ENCODE peak calls at places on chromosomes 1 and 21, in ten cellular contexts. One of them, this sample, is unnamed.

GRCh38 chr1:177585492-177586220 is 384.2 kb downstream of the SEC16B start:
- DNase-seq in anterior cingulate cortex: no peak
- DNase-seq in endothelial cell: no peak
- DNase-seq in NCI-H1092 treated with DMSO at 0.1 percent for 48 hours: no peak
- DNase-seq in brain microvascular endothelial cell: no peak
- DNase-seq in Peyer's patch: peak
- DNase-seq in HS-5: no peak
- DNase-seq in activated CD8-positive, alpha-beta T cell treated with anti-CD3 and anti-CD28 coated beads for 36 hours: no peak
- DNase-seq in amniotic stem cell: no peak
- DNase-seq in astrocyte of the spinal cord: peak
- DNase-seq in this sample: no peak

GRCh38 chr1:159341736-159342135 is 39.6 kb downstream of the FCER1A start:
- DNase-seq in HS-5: no peak
- DNase-seq in activated CD8-positive, alpha-beta T cell treated with anti-CD3 and anti-CD28 coated beads for 36 hours: no peak
- DNase-seq in NCI-H1092 treated with DMSO at 0.1 percent for 48 hours: no peak
- DNase-seq in astrocyte of the spinal cord: no peak
- DNase-seq in endothelial cell: no peak
- DNase-seq in Peyer's patch: no peak
- DNase-seq in amniotic stem cell: no peak
- DNase-seq in anterior cingulate cortex: no peak
- DNase-seq in brain microvascular endothelial cell: no peak
- DNase-seq in this sample: no peak

GRCh38 chr1:159214149-159214760 is 9.6 kb downstream of the ACKR1 start:
- DNase-seq in amniotic stem cell: no peak
- DNase-seq in Peyer's patch: peak
- DNase-seq in NCI-H1092 treated with DMSO at 0.1 percent for 48 hours: peak
- DNase-seq in brain microvascular endothelial cell: peak
- DNase-seq in HS-5: no peak
- DNase-seq in endothelial cell: peak
- DNase-seq in astrocyte of the spinal cord: peak
- DNase-seq in anterior cingulate cortex: no peak
- DNase-seq in activated CD8-positive, alpha-beta T cell treated with anti-CD3 and anti-CD28 coated beads for 36 hours: peak
- DNase-seq in this sample: peak

GRCh38 chr1:160625725-160626498 is 20.9 kb downstream of the SLAMF1 start:
- DNase-seq in astrocyte of the spinal cord: no peak
- DNase-seq in activated CD8-positive, alpha-beta T cell treated with anti-CD3 and anti-CD28 coated beads for 36 hours: peak
- DNase-seq in brain microvascular endothelial cell: no peak
- DNase-seq in HS-5: no peak
- DNase-seq in Peyer's patch: no peak
- DNase-seq in NCI-H1092 treated with DMSO at 0.1 percent for 48 hours: no peak
- DNase-seq in amniotic stem cell: no peak
- DNase-seq in anterior cingulate cortex: no peak
- DNase-seq in endothelial cell: no peak
- DNase-seq in this sample: peak

GRCh38 chr1:226369110-226369509 is 38.8 kb downstream of the PARP1 start:
- DNase-seq in astrocyte of the spinal cord: no peak
- DNase-seq in endothelial cell: no peak
- DNase-seq in HS-5: no peak
- DNase-seq in NCI-H1092 treated with DMSO at 0.1 percent for 48 hours: no peak
- DNase-seq in anterior cingulate cortex: no peak
- DNase-seq in activated CD8-positive, alpha-beta T cell treated with anti-CD3 and anti-CD28 coated beads for 36 hours: no peak
- DNase-seq in amniotic stem cell: no peak
- DNase-seq in brain microvascular endothelial cell: no peak
- DNase-seq in Peyer's patch: peak
- DNase-seq in this sample: no peak

GRCh38 chr1:117671781-117672501 is 66.1 kb downstream of the TENT5C start:
- DNase-seq in anterior cingulate cortex: no peak
- DNase-seq in HS-5: no peak
- DNase-seq in amniotic stem cell: no peak
- DNase-seq in NCI-H1092 treated with DMSO at 0.1 percent for 48 hours: peak
- DNase-seq in astrocyte of the spinal cord: peak
- DNase-seq in endothelial cell: peak
- DNase-seq in brain microvascular endothelial cell: peak
- DNase-seq in activated CD8-positive, alpha-beta T cell treated with anti-CD3 and anti-CD28 coated beads for 36 hours: no peak
- DNase-seq in Peyer's patch: peak
- DNase-seq in this sample: peak

GRCh38 chr1:59414406-59415133 is 117.7 kb downstream of the FGGY start:
- DNase-seq in brain microvascular endothelial cell: peak
- DNase-seq in astrocyte of the spinal cord: peak
- DNase-seq in activated CD8-positive, alpha-beta T cell treated with anti-CD3 and anti-CD28 coated beads for 36 hours: no peak
- DNase-seq in HS-5: no peak
- DNase-seq in NCI-H1092 treated with DMSO at 0.1 percent for 48 hours: peak
- DNase-seq in amniotic stem cell: no peak
- DNase-seq in endothelial cell: no peak
- DNase-seq in Peyer's patch: no peak
- DNase-seq in anterior cingulate cortex: no peak
- DNase-seq in this sample: no peak

GRCh38 chr1:193850745-193851144 is 664.3 kb upstream of the B3GALT2 start:
- DNase-seq in endothelial cell: no peak
- DNase-seq in NCI-H1092 treated with DMSO at 0.1 percent for 48 hours: peak
- DNase-seq in activated CD8-positive, alpha-beta T cell treated with anti-CD3 and anti-CD28 coated beads for 36 hours: no peak
- DNase-seq in HS-5: no peak
- DNase-seq in brain microvascular endothelial cell: no peak
- DNase-seq in Peyer's patch: no peak
- DNase-seq in astrocyte of the spinal cord: peak
- DNase-seq in amniotic stem cell: no peak
- DNase-seq in anterior cingulate cortex: no peak
- DNase-seq in this sample: no peak

GRCh38 chr1:165914136-165914798 is 86.9 kb downstream of the UCK2 start:
- DNase-seq in anterior cingulate cortex: peak
- DNase-seq in Peyer's patch: peak
- DNase-seq in activated CD8-positive, alpha-beta T cell treated with anti-CD3 and anti-CD28 coated beads for 36 hours: peak
- DNase-seq in brain microvascular endothelial cell: peak
- DNase-seq in amniotic stem cell: peak
- DNase-seq in endothelial cell: peak
- DNase-seq in astrocyte of the spinal cord: peak
- DNase-seq in HS-5: no peak
- DNase-seq in NCI-H1092 treated with DMSO at 0.1 percent for 48 hours: peak
- DNase-seq in this sample: peak

GRCh38 chr1:65791860-65792670 is 630 bp upstream of the PDE4B start:
- DNase-seq in brain microvascular endothelial cell: peak
- DNase-seq in NCI-H1092 treated with DMSO at 0.1 percent for 48 hours: peak
- DNase-seq in activated CD8-positive, alpha-beta T cell treated with anti-CD3 and anti-CD28 coated beads for 36 hours: no peak
- DNase-seq in endothelial cell: peak
- DNase-seq in HS-5: no peak
- DNase-seq in astrocyte of the spinal cord: peak
- DNase-seq in amniotic stem cell: no peak
- DNase-seq in Peyer's patch: no peak
- DNase-seq in anterior cingulate cortex: peak
- DNase-seq in this sample: no peak

GRCh38 chr1:43706598-43707190 is 642 bp upstream of the ST3GAL3 start:
- DNase-seq in NCI-H1092 treated with DMSO at 0.1 percent for 48 hours: peak
- DNase-seq in HS-5: no peak
- DNase-seq in Peyer's patch: peak
- DNase-seq in amniotic stem cell: no peak
- DNase-seq in activated CD8-positive, alpha-beta T cell treated with anti-CD3 and anti-CD28 coated beads for 36 hours: peak
- DNase-seq in anterior cingulate cortex: no peak
- DNase-seq in brain microvascular endothelial cell: no peak
- DNase-seq in astrocyte of the spinal cord: peak
- DNase-seq in endothelial cell: peak
- DNase-seq in this sample: no peak

GRCh38 chr21:29033871-29034270 is 9.4 kb downstream of the USP16 start:
- DNase-seq in amniotic stem cell: no peak
- DNase-seq in activated CD8-positive, alpha-beta T cell treated with anti-CD3 and anti-CD28 coated beads for 36 hours: no peak
- DNase-seq in astrocyte of the spinal cord: no peak
- DNase-seq in NCI-H1092 treated with DMSO at 0.1 percent for 48 hours: no peak
- DNase-seq in anterior cingulate cortex: no peak
- DNase-seq in endothelial cell: no peak
- DNase-seq in HS-5: no peak
- DNase-seq in brain microvascular endothelial cell: no peak
- DNase-seq in Peyer's patch: no peak
- DNase-seq in this sample: no peak

GRCh38 chr1:93847811-93848288 is 31.2 kb downstream of the DNTTIP2 start:
- DNase-seq in NCI-H1092 treated with DMSO at 0.1 percent for 48 hours: peak
- DNase-seq in Peyer's patch: peak
- DNase-seq in endothelial cell: peak
- DNase-seq in anterior cingulate cortex: peak
- DNase-seq in activated CD8-positive, alpha-beta T cell treated with anti-CD3 and anti-CD28 coated beads for 36 hours: peak
- DNase-seq in brain microvascular endothelial cell: peak
- DNase-seq in astrocyte of the spinal cord: no peak
- DNase-seq in amniotic stem cell: peak
- DNase-seq in HS-5: no peak
- DNase-seq in this sample: peak

GRCh38 chr1:229563701-229564100 is 5.2 kb upstream of the ABCB10 start:
- DNase-seq in brain microvascular endothelial cell: peak
- DNase-seq in amniotic stem cell: no peak
- DNase-seq in NCI-H1092 treated with DMSO at 0.1 percent for 48 hours: no peak
- DNase-seq in activated CD8-positive, alpha-beta T cell treated with anti-CD3 and anti-CD28 coated beads for 36 hours: no peak
- DNase-seq in HS-5: no peak
- DNase-seq in anterior cingulate cortex: no peak
- DNase-seq in Peyer's patch: no peak
- DNase-seq in astrocyte of the spinal cord: no peak
- DNase-seq in endothelial cell: no peak
- DNase-seq in this sample: no peak

GRCh38 chr1:114386129-114387037 is 124.6 kb downstream of the TRIM33 start:
- DNase-seq in HS-5: no peak
- DNase-seq in Peyer's patch: no peak
- DNase-seq in activated CD8-positive, alpha-beta T cell treated with anti-CD3 and anti-CD28 coated beads for 36 hours: no peak
- DNase-seq in anterior cingulate cortex: no peak
- DNase-seq in astrocyte of the spinal cord: no peak
- DNase-seq in endothelial cell: no peak
- DNase-seq in NCI-H1092 treated with DMSO at 0.1 percent for 48 hours: no peak
- DNase-seq in brain microvascular endothelial cell: no peak
- DNase-seq in amniotic stem cell: no peak
- DNase-seq in this sample: no peak

GRCh38 chr1:175520186-175520585 is 223.2 kb downstream of the TNR start:
- DNase-seq in brain microvascular endothelial cell: no peak
- DNase-seq in anterior cingulate cortex: no peak
- DNase-seq in endothelial cell: no peak
- DNase-seq in NCI-H1092 treated with DMSO at 0.1 percent for 48 hours: no peak
- DNase-seq in activated CD8-positive, alpha-beta T cell treated with anti-CD3 and anti-CD28 coated beads for 36 hours: no peak
- DNase-seq in HS-5: no peak
- DNase-seq in astrocyte of the spinal cord: peak
- DNase-seq in Peyer's patch: peak
- DNase-seq in amniotic stem cell: no peak
- DNase-seq in this sample: peak

This sample was measured in tibial nerve.